ENCODE peak calls at places on chromosomes 5 and 9, in seven cellular contexts. M is HepG2, I is GM12878, G is ovary, F is tibial nerve, K is A549, A is K562. R is an unnamed sample.
A peak's percentile ranks its signal among the peaks of the same experiment; 100 is the strongest.

GRCh38 chr5:62824936-62825335 is 246.3 kb downstream of the LRRC70 start:
- DNase-seq in M (no peak), I (no peak), G (no peak), F (no peak), K (no peak), A (no peak), R (no peak)

GRCh38 chr5:43649256-43649655 is 46.3 kb downstream of the NNT start:
- DNase-seq in M (no peak), I (no peak), G (no peak), F (no peak), K (no peak), A (no peak), R (no peak)

GRCh38 chr9:5586391-5586802 is 42.5 kb upstream of the RIC1 start:
- DNase-seq in M (no peak), I (peak; percentile 88), G (no peak), F (no peak), K (no peak), A (no peak), R (no peak)

GRCh38 chr9:134433101-134433500 is 106.8 kb downstream of the RXRA start:
- DNase-seq in M (no peak), I (no peak), G (no peak), F (no peak), K (no peak), A (no peak), R (no peak)

GRCh38 chr5:135989686-135990085 is 34.9 kb upstream of the LECT2 start:
- DNase-seq in M (peak; percentile 53), I (no peak), G (no peak), F (no peak), K (no peak), A (no peak), R (no peak)

GRCh38 chr5:34480810-34481528 is 175.2 kb upstream of the RAI14 start:
- DNase-seq in M (no peak), I (no peak), G (no peak), F (no peak), K (no peak), A (no peak), R (no peak)

GRCh38 chr5:180784497-180785097 is 18.0 kb downstream of the MGAT1 start:
- DNase-seq in M (peak; percentile 70), I (no peak), G (peak; percentile 90), F (peak; percentile 63), K (peak; percentile 84), A (peak; percentile 56), R (peak; percentile 67)

GRCh38 chr5:86878250-86878649 is 260.5 kb downstream of the COX7C start:
- DNase-seq in M (no peak), I (no peak), G (no peak), F (no peak), K (no peak), A (no peak), R (no peak)

GRCh38 chr9:92377904-92378303 is 26.5 kb downstream of the OGN start:
- DNase-seq in M (no peak), I (no peak), G (no peak), F (no peak), K (no peak), A (no peak), R (no peak)

GRCh38 chr5:172380261-172380991 is 73.9 kb downstream of the SH3PXD2B start:
- DNase-seq in M (no peak), I (no peak), G (no peak), F (no peak), K (no peak), A (no peak), R (no peak)

GRCh38 chr9:107180206-107180605 is 102.9 kb upstream of the RAD23B start:
- DNase-seq in M (no peak), I (no peak), G (no peak), F (no peak), K (no peak), A (no peak), R (no peak)

GRCh38 chr9:135075234-135076142 is 12.0 kb upstream of the OLFM1 start:
- DNase-seq in M (no peak), I (no peak), G (peak; percentile 67), F (peak; percentile 40), K (no peak), A (no peak), R (peak; percentile 68)

GRCh38 chr9:70257512-70257911 is 1.3 kb upstream of the SMC5 start:
- DNase-seq in M (no peak), I (no peak), G (no peak), F (no peak), K (no peak), A (no peak), R (no peak)

GRCh38 chr5:157820593-157821252 is 38.2 kb downstream of the CLINT1 start:
- DNase-seq in M (peak; percentile 64), I (no peak), G (no peak), F (no peak), K (peak; percentile 20), A (peak; percentile 16), R (no peak)

GRCh38 chr5:88667187-88668141 is 215.5 kb downstream of the MEF2C start:
- DNase-seq in M (no peak), I (no peak), G (no peak), F (no peak), K (no peak), A (no peak), R (no peak)

GRCh38 chr5:68711311-68712200 is 382.3 kb upstream of the SLC30A5 start:
- DNase-seq in M (no peak), I (peak; percentile 72), G (no peak), F (no peak), K (no peak), A (no peak), R (no peak)

GRCh38 chr5:4987431-4987830 is 152.7 kb upstream of the ADAMTS16 start:
- DNase-seq in M (no peak), I (no peak), G (no peak), F (no peak), K (no peak), A (no peak), R (no peak)

GRCh38 chr9:71812385-71812784 is 44.1 kb upstream of the CEMIP2 start:
- DNase-seq in M (no peak), I (no peak), G (no peak), F (no peak), K (no peak), A (no peak), R (no peak)

GRCh38 chr5:68884893-68885292 is 208.9 kb upstream of the SLC30A5 start:
- DNase-seq in M (peak; percentile 13), I (no peak), G (no peak), F (no peak), K (peak; percentile 33), A (peak; percentile 23), R (no peak)

DNA sequence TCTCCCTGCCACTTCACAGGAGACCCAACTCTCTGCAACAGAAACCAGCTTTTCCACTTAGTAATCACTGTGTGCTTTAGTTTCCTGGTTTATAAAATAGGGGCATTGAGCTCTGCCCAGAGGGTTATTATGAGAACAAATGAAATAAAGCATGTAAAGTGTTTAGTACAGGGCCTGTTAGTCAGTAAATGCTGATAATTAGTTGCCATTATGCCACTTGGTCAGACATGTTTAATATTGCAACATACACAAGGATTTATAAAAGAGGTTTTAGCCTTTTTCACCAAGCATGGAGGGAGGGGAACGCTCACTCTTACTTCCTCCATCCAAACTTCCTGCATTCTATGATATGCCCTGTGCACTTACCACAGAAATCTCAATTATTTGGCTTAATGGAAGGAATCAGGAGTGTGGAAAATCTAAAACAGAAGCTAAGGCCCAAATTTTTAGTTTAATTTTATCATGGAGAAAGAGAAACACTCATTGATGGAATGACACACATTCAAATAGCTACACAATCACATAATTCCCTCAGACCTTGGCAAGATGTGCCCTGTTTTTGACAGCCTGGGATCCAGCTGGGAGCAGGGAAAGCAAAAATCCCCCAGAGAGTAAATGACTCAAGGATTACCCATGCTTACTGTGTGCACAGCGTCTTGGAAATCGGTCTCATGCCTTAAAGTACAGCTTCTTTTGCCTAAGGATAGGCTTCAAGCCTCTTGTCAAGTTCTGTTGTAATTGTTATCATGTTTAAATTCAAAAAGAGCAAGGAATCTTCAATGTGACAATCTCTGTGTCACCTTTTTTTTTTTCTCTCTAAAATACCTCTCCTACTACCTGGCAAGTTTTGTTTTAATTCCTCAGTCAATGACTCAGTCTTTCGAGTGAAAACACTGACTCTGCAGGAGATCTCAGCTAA is 34.1 kb downstream of the ZNF474 start:
- DNase-seq in M (no peak), I (no peak), G (no peak), F (no peak), K (peak; percentile 49), A (no peak), R (no peak)
- TF ChIP-seq EP300 in M (no peak), I (no peak), G (no peak), F (no peak), K (no peak), A (no peak), R (no peak)

DNA sequence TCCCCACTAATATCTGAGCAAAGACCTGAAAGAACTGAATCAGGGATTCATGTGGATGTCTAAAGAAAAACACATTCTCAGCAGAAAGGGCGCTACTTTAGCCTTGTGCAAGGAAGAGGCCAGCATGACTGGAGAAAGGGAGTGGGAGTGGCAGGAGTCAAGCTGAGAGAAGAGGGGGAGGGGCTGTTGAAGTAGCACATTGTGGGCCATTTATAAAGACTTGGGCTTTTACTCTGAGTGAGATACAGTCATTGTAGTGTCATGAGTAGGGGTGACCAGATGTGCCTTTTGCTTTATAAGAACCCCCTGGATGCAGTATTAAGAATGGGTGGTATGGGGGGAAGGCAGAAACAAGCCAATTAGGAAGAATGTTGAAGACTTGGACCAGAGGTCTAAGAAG is 452.8 kb downstream of the ENC1 start:
- DNase-seq in M (no peak), I (no peak), G (no peak), F (no peak), K (no peak), A (no peak), R (no peak)
- TF ChIP-seq EP300 in M (no peak), I (no peak), G (no peak), F (no peak), K (no peak), A (no peak), R (no peak)

DNA sequence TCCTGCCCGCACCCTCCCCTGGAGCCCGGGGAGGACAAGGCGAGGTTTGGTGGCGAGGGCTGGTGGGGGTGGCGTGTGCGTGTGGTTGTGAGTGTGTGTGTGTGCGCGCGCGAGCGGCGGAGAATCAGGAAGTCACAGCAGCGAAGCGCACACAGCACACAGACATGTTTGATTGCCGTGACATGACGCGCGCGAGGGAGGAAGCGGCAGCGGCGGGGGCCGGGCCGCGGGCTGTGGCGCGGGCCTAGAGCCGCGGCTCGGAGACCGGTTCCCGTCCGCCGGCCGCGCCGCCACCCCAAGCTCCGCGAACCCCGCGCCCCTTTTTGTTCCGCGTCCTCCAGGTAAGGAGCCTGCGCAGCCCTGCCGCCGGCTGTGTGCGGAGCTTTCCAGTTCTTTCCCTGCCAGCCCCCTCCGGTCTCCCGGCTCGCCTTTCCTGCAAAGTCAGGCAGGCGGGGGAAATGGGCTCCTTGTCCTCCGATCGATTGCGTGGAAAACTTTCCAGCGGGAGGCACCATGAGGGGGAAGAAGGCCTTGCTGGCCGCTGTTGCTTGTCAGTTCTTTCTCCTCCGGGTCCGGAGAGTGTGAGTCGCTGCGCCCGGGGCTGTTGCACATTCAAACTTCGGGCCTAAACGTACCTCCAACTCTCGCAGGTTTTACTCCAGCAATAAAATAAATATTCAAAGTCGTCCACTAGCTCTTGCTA is 2.5 kb downstream of the SMARCA2 start:
- DNase-seq in M (peak; percentile 20), I (no peak), G (peak; percentile 77), F (peak; percentile 66), K (peak; percentile 72), A (peak; percentile 47), R (peak; percentile 76)
- TF ChIP-seq EP300 in M (no peak), I (no peak), G (no peak), F (no peak), K (no peak), A (no peak), R (no peak)

DNA sequence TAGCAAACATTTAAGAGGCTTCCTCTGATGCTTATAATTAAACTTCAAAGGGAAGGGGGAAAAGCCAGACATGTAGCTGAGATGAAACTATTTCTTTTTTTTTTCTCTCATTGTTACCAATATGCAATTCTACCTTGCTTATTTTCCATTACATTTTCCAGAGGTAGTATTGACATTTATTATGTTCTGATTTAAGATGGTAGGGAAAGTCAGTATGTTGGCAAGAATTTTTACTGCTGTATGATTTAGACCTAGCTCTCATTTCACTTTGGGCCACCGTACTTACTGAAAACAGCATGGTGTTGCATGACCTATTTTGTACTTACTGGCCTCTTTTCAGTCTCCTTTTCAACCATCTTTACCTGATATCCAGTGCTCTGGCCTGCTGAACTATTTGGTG is 9.6 kb upstream of the SPINK6 start:
- DNase-seq in M (no peak), I (no peak), G (no peak), F (no peak), K (no peak), A (no peak), R (no peak)
- TF ChIP-seq EP300 in M (no peak), I (no peak), G (no peak), F (no peak), K (no peak), A (no peak), R (no peak)